ENCODE peak calls at places on chromosomes 13 and 19, in ten cellular contexts. H is coronary artery; G is adrenal gland; R is amniotic stem cell; Z is CD8-positive, alpha-beta memory T cell; T is MV-4-11; A is fibroblast of pulmonary artery; O is GOT3; C is activated T-helper 2 cell treated with anti-CD3 and anti-CD28 coated beads, Interferon-gamma antibody, Interleukin-2, Interleukin-4, amounts not matched to agents 10 μg/mL and 5 μg/mL and 100 μg/mL, durations not matched to agents 14 hours and 24 hours and 36 hours; U is nephron progenitor cell. X is an unnamed sample.

GRCh38 chr19:15115080-15115479 is 7.9 kb downstream of the SYDE1 start:
- DNase-seq in A (peak; percentile 68), T (no peak), Z (no peak), U (no peak), R (no peak), G (peak; percentile 83), C (no peak), H (no peak), O (no peak), X (no peak)

GRCh38 chr19:44725251-44725650 is 23.3 kb upstream of the BCL3 start:
- DNase-seq in H (no peak), A (no peak), C (no peak), Z (no peak), O (no peak), G (peak; percentile 68), R (no peak), T (no peak), U (no peak), X (no peak)

GRCh38 chr13:29538625-29538976 is 56.9 kb downstream of the SLC7A1 start:
- DNase-seq in U (no peak), C (no peak), A (no peak), H (no peak), Z (no peak), T (no peak), O (no peak), R (no peak), G (no peak), X (no peak)

GRCh38 chr19:37953125-37953524 is 46.1 kb downstream of the SIPA1L3 start:
- DNase-seq in C (no peak), T (no peak), H (no peak), Z (no peak), G (no peak), O (no peak), U (no peak), R (no peak), A (no peak), X (no peak)

GRCh38 chr13:54261856-54262255 is 1233.2 kb downstream of the OLFM4 start:
- DNase-seq in C (no peak), A (no peak), U (no peak), Z (no peak), R (no peak), H (no peak), O (no peak), T (no peak), G (no peak), X (no peak)

GRCh38 chr13:103012611-103013010 is 53.6 kb downstream of the SLC10A2 start:
- DNase-seq in H (no peak), Z (no peak), R (no peak), T (no peak), U (no peak), A (no peak), C (no peak), G (no peak), O (no peak), X (no peak)

GRCh38 chr19:16821081-16821480 is 8.1 kb upstream of the SIN3B start:
- DNase-seq in U (no peak), T (no peak), H (no peak), G (no peak), A (no peak), O (no peak), C (no peak), R (no peak), Z (no peak), X (no peak)

GRCh38 chr19:291561-292280 is 518 bp upstream of the PLPP2 start:
- DNase-seq in T (no peak), U (no peak), R (no peak), C (no peak), A (no peak), O (no peak), G (no peak), H (no peak), Z (no peak), X (no peak)

GRCh38 chr13:98144501-98145350 is 1.8 kb downstream of the FARP1 start:
- DNase-seq in G (peak; percentile 41), O (no peak), A (peak; percentile 42), H (no peak), Z (no peak), U (peak; percentile 50), C (no peak), T (no peak), R (no peak), X (no peak)

GRCh38 chr13:100645382-100645781 is 29.2 kb downstream of the TMTC4 start:
- DNase-seq in R (no peak), U (no peak), A (no peak), C (no peak), Z (no peak), T (no peak), H (no peak), G (no peak), O (no peak), X (no peak)

GRCh38 chr13:106008540-106008939 is 526.9 kb downstream of the EFNB2 start:
- DNase-seq in U (no peak), A (no peak), H (no peak), T (no peak), R (no peak), O (no peak), C (no peak), Z (no peak), G (no peak), X (no peak)

GRCh38 chr19:43957891-43958290 is 6.9 kb downstream of the ZNF221 start:
- DNase-seq in Z (no peak), C (no peak), T (peak; percentile 13), U (no peak), H (no peak), A (peak; percentile 27), O (no peak), R (no peak), G (no peak), X (no peak)

GRCh38 chr13:39107484-39108040 is 69.3 kb downstream of the NHLRC3 start:
- DNase-seq in T (no peak), Z (no peak), G (no peak), H (no peak), R (no peak), O (no peak), A (no peak), C (no peak), U (no peak), X (no peak)

GRCh38 chr19:55638864-55639359 is 1.9 kb upstream of the ZNF580 start:
- DNase-seq in R (no peak), T (peak; percentile 76), U (no peak), C (peak; percentile 54), G (peak; percentile 32), O (no peak), A (peak; percentile 49), Z (peak; percentile 35), H (peak; percentile 73), X (peak; percentile 46)

GRCh38 chr19:1725100-1726064 is 27.9 kb upstream of the ONECUT3 start:
- DNase-seq in H (no peak), A (peak; percentile 52), T (no peak), G (peak; percentile 52), C (peak; percentile 29), R (no peak), U (peak; percentile 88), O (no peak), Z (no peak), X (peak; percentile 7)

GRCh38 chr19:11736696-11737095 is 2.0 kb downstream of the ZNF823 start:
- DNase-seq in H (peak; percentile 74), G (peak; percentile 40), U (no peak), C (no peak), Z (no peak), R (no peak), O (no peak), A (peak; percentile 33), T (peak; percentile 95), X (no peak)

GRCh38 chr19:39128511-39129079 is 3.0 kb downstream of the PAK4 start:
- DNase-seq in O (no peak), T (no peak), H (no peak), G (no peak), Z (no peak), A (no peak), R (no peak), U (no peak), C (no peak), X (no peak)

GRCh38 chr13:64289702-64290101 is 2874.1 kb upstream of the PCDH20 start:
- DNase-seq in T (no peak), G (no peak), C (no peak), Z (no peak), H (no peak), A (no peak), O (no peak), R (no peak), U (no peak), X (no peak)

GRCh38 chr19:41261474-41262190 is 2.5 kb upstream of the HNRNPUL1 start:
- DNase-seq in T (no peak), O (no peak), A (no peak), G (no peak), R (no peak), H (no peak), U (no peak), Z (no peak), C (no peak), X (peak; percentile 10)

GRCh38 chr13:42001580-42001979 is 40.7 kb upstream of the VWA8 start:
- DNase-seq in O (no peak), U (peak; percentile 9), C (no peak), R (peak; percentile 77), Z (no peak), H (no peak), T (no peak), A (peak; percentile 95), G (peak; percentile 49), X (no peak)

GRCh38 chr19:52948025-52948770 is 14.5 kb downstream of the ZNF816 start:
- DNase-seq in Z (no peak), U (no peak), G (no peak), A (no peak), O (no peak), C (no peak), H (no peak), R (no peak), T (no peak), X (no peak)

GRCh38 chr13:99758465-99759162 is 213.0 kb downstream of the ZIC5 start:
- DNase-seq in U (no peak), A (no peak), H (no peak), T (no peak), G (no peak), O (no peak), Z (no peak), R (no peak), C (no peak), X (no peak)

X was measured in T-helper 9 cell.